ENCODE peak calls at places on chromosomes 7 and 10, in eight cellular contexts. One of them, this sample, is unnamed.

GRCh38 chr10:23331567-23332290 is 12.9 kb downstream of the C10orf67 start:
- DNase-seq in cardiac muscle cell: peak; percentile 91
- DNase-seq in IMR-90: peak; percentile 89
- DNase-seq in suprapubic skin: no peak
- DNase-seq in pancreas: no peak
- DNase-seq in right lobe of liver: no peak
- DNase-seq in adrenal gland: no peak
- DNase-seq in fibroblast of lung: peak; percentile 86
- DNase-seq in this sample: no peak

GRCh38 chr10:131905279-131905595 is 4.4 kb downstream of the PPP2R2D start:
- DNase-seq in cardiac muscle cell: no peak
- DNase-seq in IMR-90: no peak
- DNase-seq in suprapubic skin: no peak
- DNase-seq in pancreas: no peak
- DNase-seq in right lobe of liver: no peak
- DNase-seq in adrenal gland: no peak
- DNase-seq in fibroblast of lung: no peak
- DNase-seq in this sample: peak; percentile 25

GRCh38 chr7:18570890-18571478 is 75.4 kb downstream of the HDAC9 start:
- DNase-seq in cardiac muscle cell: peak; percentile 70
- DNase-seq in IMR-90: peak; percentile 42
- DNase-seq in suprapubic skin: no peak
- DNase-seq in pancreas: no peak
- DNase-seq in right lobe of liver: no peak
- DNase-seq in adrenal gland: no peak
- DNase-seq in fibroblast of lung: peak; percentile 50
- DNase-seq in this sample: no peak

GRCh38 chr10:7421519-7421918 is 10.7 kb upstream of the SFMBT2 start:
- DNase-seq in cardiac muscle cell: no peak
- DNase-seq in IMR-90: no peak
- DNase-seq in suprapubic skin: no peak
- DNase-seq in pancreas: no peak
- DNase-seq in right lobe of liver: no peak
- DNase-seq in adrenal gland: no peak
- DNase-seq in fibroblast of lung: no peak
- DNase-seq in this sample: no peak

GRCh38 chr10:132294561-132295320 is 13.0 kb downstream of the STK32C start:
- DNase-seq in cardiac muscle cell: no peak
- DNase-seq in IMR-90: no peak
- DNase-seq in suprapubic skin: peak; percentile 43
- DNase-seq in pancreas: peak; percentile 37
- DNase-seq in right lobe of liver: peak; percentile 33
- DNase-seq in adrenal gland: peak; percentile 5
- DNase-seq in fibroblast of lung: no peak
- DNase-seq in this sample: no peak

GRCh38 chr7:8591289-8591688 is 157.9 kb downstream of the NXPH1 start:
- DNase-seq in cardiac muscle cell: no peak
- DNase-seq in IMR-90: no peak
- DNase-seq in suprapubic skin: no peak
- DNase-seq in pancreas: no peak
- DNase-seq in right lobe of liver: no peak
- DNase-seq in adrenal gland: no peak
- DNase-seq in fibroblast of lung: no peak
- DNase-seq in this sample: no peak

GRCh38 chr10:6721480-6721879 is 141.4 kb upstream of the PRKCQ start:
- DNase-seq in cardiac muscle cell: peak; percentile 98
- DNase-seq in IMR-90: peak; percentile 99
- DNase-seq in suprapubic skin: peak; percentile 70
- DNase-seq in pancreas: no peak
- DNase-seq in right lobe of liver: no peak
- DNase-seq in adrenal gland: peak; percentile 23
- DNase-seq in fibroblast of lung: peak; percentile 96
- DNase-seq in this sample: no peak

GRCh38 chr7:130277763-130278643 is 11.3 kb downstream of the CPA2 start:
- DNase-seq in cardiac muscle cell: peak; percentile 84
- DNase-seq in IMR-90: peak; percentile 69
- DNase-seq in suprapubic skin: no peak
- DNase-seq in pancreas: no peak
- DNase-seq in right lobe of liver: peak; percentile 62
- DNase-seq in adrenal gland: peak; percentile 50
- DNase-seq in fibroblast of lung: peak; percentile 70
- DNase-seq in this sample: no peak

GRCh38 chr7:121322460-121322859 is 6.3 kb upstream of the WNT16 start:
- DNase-seq in cardiac muscle cell: no peak
- DNase-seq in IMR-90: no peak
- DNase-seq in suprapubic skin: no peak
- DNase-seq in pancreas: no peak
- DNase-seq in right lobe of liver: no peak
- DNase-seq in adrenal gland: no peak
- DNase-seq in fibroblast of lung: no peak
- DNase-seq in this sample: no peak

GRCh38 chr10:34124522-34125035 is 690.5 kb downstream of the PARD3 start:
- DNase-seq in cardiac muscle cell: peak; percentile 68
- DNase-seq in IMR-90: peak; percentile 48
- DNase-seq in suprapubic skin: no peak
- DNase-seq in pancreas: no peak
- DNase-seq in right lobe of liver: peak; percentile 70
- DNase-seq in adrenal gland: peak; percentile 77
- DNase-seq in fibroblast of lung: peak; percentile 75
- DNase-seq in this sample: no peak

GRCh38 chr7:36155811-36156361 is 2.8 kb downstream of the EEPD1 start:
- DNase-seq in cardiac muscle cell: no peak
- DNase-seq in IMR-90: peak; percentile 53
- DNase-seq in suprapubic skin: no peak
- DNase-seq in pancreas: peak; percentile 64
- DNase-seq in right lobe of liver: peak; percentile 91
- DNase-seq in adrenal gland: peak; percentile 85
- DNase-seq in fibroblast of lung: peak; percentile 27
- DNase-seq in this sample: no peak
- H3K4me1 ChIP-seq in cardiac muscle cell: peaks cover 7% of the 10 kb centered on the region
- H3K4me1 ChIP-seq in IMR-90: peaks cover 16% of the 10 kb centered on the region
- H3K4me1 ChIP-seq in suprapubic skin: peaks cover 73% of the 10 kb centered on the region
- H3K4me1 ChIP-seq in pancreas: peaks cover 32% of the 10 kb centered on the region
- H3K4me1 ChIP-seq in right lobe of liver: peaks cover 64% of the 10 kb centered on the region
- H3K4me1 ChIP-seq in adrenal gland: peaks cover 58% of the 10 kb centered on the region
- H3K4me1 ChIP-seq in fibroblast of lung: no peaks in the 10 kb centered on the region
- H3K4me1 ChIP-seq in this sample: peaks cover 15% of the 10 kb centered on the region

GRCh38 chr7:50557114-50557513 is 8.1 kb downstream of the DDC start:
- DNase-seq in cardiac muscle cell: peak; percentile 11
- DNase-seq in IMR-90: no peak
- DNase-seq in suprapubic skin: no peak
- DNase-seq in pancreas: no peak
- DNase-seq in right lobe of liver: no peak
- DNase-seq in adrenal gland: no peak
- DNase-seq in fibroblast of lung: no peak
- DNase-seq in this sample: no peak
- H3K27me3 ChIP-seq in cardiac muscle cell: no peaks in the 10 kb centered on the region
- H3K27me3 ChIP-seq in IMR-90: peaks cover 13% of the 10 kb centered on the region
- H3K27me3 ChIP-seq in suprapubic skin: peaks cover 17% of the 10 kb centered on the region
- H3K27me3 ChIP-seq in pancreas: no peaks in the 10 kb centered on the region
- H3K27me3 ChIP-seq in right lobe of liver: no peaks in the 10 kb centered on the region
- H3K27me3 ChIP-seq in adrenal gland: no peaks in the 10 kb centered on the region
- H3K27me3 ChIP-seq in fibroblast of lung: peaks cover 7% of the 10 kb centered on the region
- H3K27me3 ChIP-seq in this sample: no peaks in the 10 kb centered on the region

GRCh38 chr10:49187044-49187484 is 1.1 kb downstream of the TMEM273 start:
- DNase-seq in cardiac muscle cell: no peak
- DNase-seq in IMR-90: no peak
- DNase-seq in suprapubic skin: no peak
- DNase-seq in pancreas: no peak
- DNase-seq in right lobe of liver: no peak
- DNase-seq in adrenal gland: no peak
- DNase-seq in fibroblast of lung: no peak
- DNase-seq in this sample: no peak
- H3K4me1 ChIP-seq in cardiac muscle cell: no peaks in the 10 kb centered on the region
- H3K4me1 ChIP-seq in IMR-90: no peaks in the 10 kb centered on the region
- H3K4me1 ChIP-seq in suprapubic skin: peaks cover 20% of the 10 kb centered on the region
- H3K4me1 ChIP-seq in pancreas: no peaks in the 10 kb centered on the region
- H3K4me1 ChIP-seq in right lobe of liver: peaks cover 10% of the 10 kb centered on the region
- H3K4me1 ChIP-seq in adrenal gland: peaks cover 12% of the 10 kb centered on the region
- H3K4me1 ChIP-seq in fibroblast of lung: peaks cover 2% of the 10 kb centered on the region
- H3K4me1 ChIP-seq in this sample: peaks cover 13% of the 10 kb centered on the region

GRCh38 chr10:26215534-26215922 is 1.0 kb upstream of the GAD2 start:
- DNase-seq in cardiac muscle cell: no peak
- DNase-seq in IMR-90: no peak
- DNase-seq in suprapubic skin: no peak
- DNase-seq in pancreas: no peak
- DNase-seq in right lobe of liver: no peak
- DNase-seq in adrenal gland: no peak
- DNase-seq in fibroblast of lung: no peak
- DNase-seq in this sample: no peak
- H3K27me3 ChIP-seq in cardiac muscle cell: peaks cover 100% of the 10 kb centered on the region
- H3K27me3 ChIP-seq in IMR-90: no peaks in the 10 kb centered on the region
- H3K27me3 ChIP-seq in suprapubic skin: peaks cover 92% of the 10 kb centered on the region
- H3K27me3 ChIP-seq in pancreas: peaks cover 3% of the 10 kb centered on the region
- H3K27me3 ChIP-seq in right lobe of liver: peaks cover 56% of the 10 kb centered on the region
- H3K27me3 ChIP-seq in adrenal gland: peaks cover 84% of the 10 kb centered on the region
- H3K27me3 ChIP-seq in fibroblast of lung: peaks cover 11% of the 10 kb centered on the region
- H3K27me3 ChIP-seq in this sample: peaks cover 33% of the 10 kb centered on the region

DNA sequence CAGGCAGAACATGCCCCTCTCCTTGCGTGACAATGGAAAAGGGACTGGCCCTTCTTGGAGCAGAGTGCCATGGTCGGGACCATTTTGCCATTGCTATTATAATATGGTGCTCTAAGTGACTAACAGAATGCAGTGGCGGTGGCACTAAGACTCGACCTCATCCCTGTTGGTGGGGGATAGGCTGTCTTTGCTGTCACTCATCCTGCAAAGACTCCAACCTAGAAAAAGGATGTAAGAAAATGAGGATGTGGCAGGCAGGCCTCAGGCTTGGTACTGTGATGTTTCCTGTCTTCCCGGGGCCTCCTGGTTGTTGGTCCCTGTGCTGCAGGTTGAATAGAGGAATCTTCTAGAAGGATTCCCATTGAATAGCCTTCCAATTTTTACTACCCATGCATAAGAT is 18.6 kb downstream of the BLNK start:
- DNase-seq in cardiac muscle cell: no peak
- DNase-seq in IMR-90: no peak
- DNase-seq in suprapubic skin: no peak
- DNase-seq in pancreas: no peak
- DNase-seq in right lobe of liver: no peak
- DNase-seq in adrenal gland: no peak
- DNase-seq in fibroblast of lung: no peak
- DNase-seq in this sample: no peak
- H3K4me1 ChIP-seq in cardiac muscle cell: peaks cover 3% of the 10 kb centered on the region
- H3K4me1 ChIP-seq in IMR-90: no peaks in the 10 kb centered on the region
- H3K4me1 ChIP-seq in suprapubic skin: peaks cover 5% of the 10 kb centered on the region
- H3K4me1 ChIP-seq in pancreas: peaks cover 9% of the 10 kb centered on the region
- H3K4me1 ChIP-seq in right lobe of liver: peaks cover 19% of the 10 kb centered on the region
- H3K4me1 ChIP-seq in adrenal gland: peaks cover 6% of the 10 kb centered on the region
- H3K4me1 ChIP-seq in fibroblast of lung: no peaks in the 10 kb centered on the region
- H3K4me1 ChIP-seq in this sample: no peaks in the 10 kb centered on the region